ENCODE peak calls at places on chromosomes 13 and 19, in eight cellular contexts. Y, W, Q, Z, B, R, I and E are unnamed samples.

GRCh38 chr19:35404879-35405622 is 34.2 kb downstream of the GPR42 start:
- DNase-seq in Y (peak; percentile 16), W (peak; percentile 98), Q (peak; percentile 96), Z (no peak), B (peak; percentile 85), R (no peak), I (no peak), E (no peak)

GRCh38 chr19:807627-808175 is 10.4 kb downstream of the PTBP1 start:
- DNase-seq in Y (no peak), W (no peak), Q (no peak), Z (no peak), B (no peak), R (no peak), I (no peak), E (no peak)

GRCh38 chr13:29548722-29549446 is 46.6 kb downstream of the SLC7A1 start:
- DNase-seq in Y (no peak), W (no peak), Q (peak; percentile 65), Z (no peak), B (peak; percentile 94), R (no peak), I (no peak), E (peak; percentile 68)

GRCh38 chr19:55652311-55653078 is 2.3 kb upstream of the U2AF2 start:
- DNase-seq in Y (no peak), W (no peak), Q (no peak), Z (no peak), B (no peak), R (no peak), I (no peak), E (no peak)

GRCh38 chr13:60787083-60787482 is 390.1 kb downstream of the TDRD3 start:
- DNase-seq in Y (no peak), W (no peak), Q (no peak), Z (no peak), B (no peak), R (no peak), I (no peak), E (no peak)

GRCh38 chr13:45538382-45538781 is 73.6 kb downstream of the COG3 start:
- DNase-seq in Y (no peak), W (no peak), Q (no peak), Z (no peak), B (no peak), R (no peak), I (no peak), E (no peak)

GRCh38 chr13:83881917-83882625 is at the start of gene SLITRK1:
- DNase-seq in Y (peak; percentile 42), W (peak; percentile 59), Q (peak; percentile 68), Z (peak; percentile 92), B (peak; percentile 74), R (no peak), I (no peak), E (no peak)

GRCh38 chr13:20192470-20193141 is at the start of gene GJB2:
- DNase-seq in Y (no peak), W (peak; percentile 18), Q (no peak), Z (no peak), B (no peak), R (no peak), I (no peak), E (no peak)

GRCh38 chr19:46571495-46571894 is 29.6 kb upstream of the CALM3 start:
- DNase-seq in Y (no peak), W (peak; percentile 28), Q (peak; percentile 7), Z (peak; percentile 71), B (no peak), R (no peak), I (no peak), E (no peak)

GRCh38 chr13:76825415-76825814 is 60.8 kb downstream of the KCTD12 start:
- DNase-seq in Y (no peak), W (no peak), Q (no peak), Z (no peak), B (peak; percentile 30), R (no peak), I (no peak), E (no peak)

GRCh38 chr13:27425918-27426630 is 1.7 kb downstream of the GTF3A start:
- DNase-seq in Y (no peak), W (peak; percentile 86), Q (no peak), Z (no peak), B (peak; percentile 86), R (peak; percentile 62), I (peak; percentile 98), E (peak; percentile 43)

GRCh38 chr13:110228936-110229904 is 77.7 kb downstream of the COL4A1 start:
- DNase-seq in Y (no peak), W (peak; percentile 46), Q (no peak), Z (peak; percentile 79), B (peak; percentile 37), R (no peak), I (no peak), E (no peak)

GRCh38 chr13:27375686-27376326 is 48.6 kb upstream of the GTF3A start:
- DNase-seq in Y (peak; percentile 26), W (peak; percentile 76), Q (peak; percentile 52), Z (no peak), B (peak; percentile 52), R (peak; percentile 42), I (peak; percentile 40), E (peak; percentile 15)

GRCh38 chr19:4449022-4449825 is 8.4 kb downstream of the UBXN6 start:
- DNase-seq in Y (no peak), W (peak; percentile 43), Q (no peak), Z (no peak), B (no peak), R (no peak), I (no peak), E (no peak)

GRCh38 chr19:43553656-43554055 is 20.7 kb downstream of the ZNF575 start:
- DNase-seq in Y (no peak), W (no peak), Q (no peak), Z (no peak), B (no peak), R (no peak), I (no peak), E (no peak)

GRCh38 chr19:18322318-18322758 is 538 bp downstream of the LSM4 start:
- DNase-seq in Y (no peak), W (peak; percentile 70), Q (peak; percentile 52), Z (no peak), B (peak; percentile 69), R (no peak), I (peak; percentile 28), E (no peak)

GRCh38 chr19:49020342-49020741 is 3.5 kb upstream of the LHB start:
- DNase-seq in Y (no peak), W (no peak), Q (no peak), Z (no peak), B (no peak), R (no peak), I (no peak), E (no peak)

GRCh38 chr19:45505151-45505995 is 1.9 kb upstream of the VASP start:
- DNase-seq in Y (no peak), W (no peak), Q (peak; percentile 43), Z (no peak), B (peak; percentile 48), R (no peak), I (no peak), E (no peak)

GRCh38 chr19:954672-955494 is 29.0 kb downstream of the ARID3A start:
- DNase-seq in Y (no peak), W (no peak), Q (no peak), Z (no peak), B (no peak), R (no peak), I (no peak), E (no peak)

GRCh38 chr19:49781394-49781793 is 14.6 kb downstream of the AP2A1 start:
- DNase-seq in Y (no peak), W (no peak), Q (no peak), Z (no peak), B (no peak), R (no peak), I (no peak), E (no peak)

GRCh38 chr19:44960906-44961734 is 5.9 kb downstream of the CLPTM1 start:
- DNase-seq in Y (no peak), W (no peak), Q (no peak), Z (no peak), B (no peak), R (no peak), I (no peak), E (no peak)

GRCh38 chr19:53409505-53410204 is 14.7 kb downstream of the ZNF765 start:
- DNase-seq in Y (no peak), W (no peak), Q (no peak), Z (no peak), B (no peak), R (no peak), I (no peak), E (no peak)

GRCh38 chr19:42290523-42291436 is 11.2 kb upstream of the PRR19 start:
- DNase-seq in Y (no peak), W (no peak), Q (no peak), Z (peak; percentile 85), B (no peak), R (peak; percentile 49), I (peak; percentile 7), E (no peak)